ENCODE peak calls at places on chromosomes 1 and 21, in nine cellular contexts. One of them, this sample, is unnamed.

GRCh38 chr1:145906954-145907755 is 2.7 kb downstream of the ITGA10 start:
- DNase-seq in fibroblast of lung: no peak
- DNase-seq in brain microvascular endothelial cell: no peak
- DNase-seq in IMR-90: peak; percentile 30
- DNase-seq in right lobe of liver: no peak
- DNase-seq in right atrium auricular region: no peak
- DNase-seq in mesendoderm: no peak
- DNase-seq in adrenal gland: peak; percentile 38
- DNase-seq in epithelial cell of esophagus: no peak
- DNase-seq in this sample: peak; percentile 52

GRCh38 chr1:90786709-90787108 is 69.6 kb upstream of the BARHL2 start:
- DNase-seq in right lobe of liver: no peak
- DNase-seq in brain microvascular endothelial cell: no peak
- DNase-seq in epithelial cell of esophagus: no peak
- DNase-seq in IMR-90: no peak
- DNase-seq in fibroblast of lung: no peak
- DNase-seq in adrenal gland: no peak
- DNase-seq in right atrium auricular region: no peak
- DNase-seq in mesendoderm: no peak
- DNase-seq in this sample: no peak

GRCh38 chr21:23401278-23401677 is 2206.0 kb downstream of the MRPL39 start:
- DNase-seq in right lobe of liver: no peak
- DNase-seq in brain microvascular endothelial cell: no peak
- DNase-seq in fibroblast of lung: no peak
- DNase-seq in epithelial cell of esophagus: no peak
- DNase-seq in right atrium auricular region: no peak
- DNase-seq in mesendoderm: peak; percentile 52
- DNase-seq in IMR-90: no peak
- DNase-seq in adrenal gland: no peak
- DNase-seq in this sample: peak; percentile 1

GRCh38 chr1:203464743-203465142 is 10.9 kb upstream of the PRELP start:
- DNase-seq in right atrium auricular region: no peak
- DNase-seq in brain microvascular endothelial cell: no peak
- DNase-seq in adrenal gland: no peak
- DNase-seq in mesendoderm: no peak
- DNase-seq in right lobe of liver: no peak
- DNase-seq in fibroblast of lung: no peak
- DNase-seq in epithelial cell of esophagus: no peak
- DNase-seq in IMR-90: no peak
- DNase-seq in this sample: no peak

GRCh38 chr21:46001821-46002681 is 20.5 kb downstream of the COL6A1 start:
- DNase-seq in right lobe of liver: peak; percentile 42
- DNase-seq in brain microvascular endothelial cell: no peak
- DNase-seq in adrenal gland: peak; percentile 50
- DNase-seq in mesendoderm: no peak
- DNase-seq in IMR-90: no peak
- DNase-seq in fibroblast of lung: no peak
- DNase-seq in epithelial cell of esophagus: no peak
- DNase-seq in right atrium auricular region: peak; percentile 57
- DNase-seq in this sample: no peak

GRCh38 chr1:198492872-198493271 is 47.6 kb downstream of the ATP6V1G3 start:
- DNase-seq in brain microvascular endothelial cell: peak; percentile 53
- DNase-seq in fibroblast of lung: peak; percentile 68
- DNase-seq in right lobe of liver: no peak
- DNase-seq in IMR-90: peak; percentile 91
- DNase-seq in epithelial cell of esophagus: peak; percentile 54
- DNase-seq in right atrium auricular region: no peak
- DNase-seq in adrenal gland: no peak
- DNase-seq in mesendoderm: no peak
- DNase-seq in this sample: peak; percentile 69

GRCh38 chr1:229092377-229093257 is 178.3 kb upstream of the RAB4A start:
- DNase-seq in brain microvascular endothelial cell: no peak
- DNase-seq in IMR-90: no peak
- DNase-seq in fibroblast of lung: no peak
- DNase-seq in adrenal gland: no peak
- DNase-seq in right atrium auricular region: peak; percentile 36
- DNase-seq in mesendoderm: peak; percentile 52
- DNase-seq in right lobe of liver: peak; percentile 28
- DNase-seq in epithelial cell of esophagus: no peak
- DNase-seq in this sample: no peak

GRCh38 chr1:246795906-246796694 is 71.9 kb downstream of the SCCPDH start:
- DNase-seq in mesendoderm: no peak
- DNase-seq in IMR-90: no peak
- DNase-seq in epithelial cell of esophagus: no peak
- DNase-seq in fibroblast of lung: no peak
- DNase-seq in right lobe of liver: no peak
- DNase-seq in right atrium auricular region: no peak
- DNase-seq in adrenal gland: no peak
- DNase-seq in brain microvascular endothelial cell: no peak
- DNase-seq in this sample: no peak

GRCh38 chr1:53504901-53505300 is 45.7 kb downstream of the DMRTB1 start:
- DNase-seq in brain microvascular endothelial cell: no peak
- DNase-seq in adrenal gland: no peak
- DNase-seq in mesendoderm: no peak
- DNase-seq in fibroblast of lung: no peak
- DNase-seq in epithelial cell of esophagus: no peak
- DNase-seq in right atrium auricular region: no peak
- DNase-seq in IMR-90: no peak
- DNase-seq in right lobe of liver: no peak
- DNase-seq in this sample: no peak

GRCh38 chr1:200415693-200416593 is 6.1 kb upstream of the ZNF281 start:
- DNase-seq in right atrium auricular region: peak; percentile 72
- DNase-seq in adrenal gland: peak; percentile 94
- DNase-seq in fibroblast of lung: peak; percentile 98
- DNase-seq in right lobe of liver: peak; percentile 65
- DNase-seq in epithelial cell of esophagus: peak; percentile 97
- DNase-seq in IMR-90: peak; percentile 98
- DNase-seq in brain microvascular endothelial cell: peak; percentile 97
- DNase-seq in mesendoderm: no peak
- DNase-seq in this sample: peak; percentile 97

GRCh38 chr1:212967767-212968166 is 17.4 kb downstream of the VASH2 start:
- DNase-seq in right atrium auricular region: no peak
- DNase-seq in epithelial cell of esophagus: peak; percentile 66
- DNase-seq in right lobe of liver: peak; percentile 23
- DNase-seq in mesendoderm: peak; percentile 96
- DNase-seq in adrenal gland: no peak
- DNase-seq in brain microvascular endothelial cell: peak; percentile 42
- DNase-seq in fibroblast of lung: peak; percentile 18
- DNase-seq in IMR-90: peak; percentile 64
- DNase-seq in this sample: peak; percentile 43

GRCh38 chr1:47507921-47508894 is 70.4 kb downstream of the FOXD2 start:
- DNase-seq in brain microvascular endothelial cell: no peak
- DNase-seq in IMR-90: no peak
- DNase-seq in fibroblast of lung: no peak
- DNase-seq in adrenal gland: peak; percentile 62
- DNase-seq in mesendoderm: peak; percentile 49
- DNase-seq in epithelial cell of esophagus: no peak
- DNase-seq in right atrium auricular region: no peak
- DNase-seq in right lobe of liver: peak; percentile 81
- DNase-seq in this sample: no peak

GRCh38 chr1:30473920-30474817 is 249.2 kb downstream of the MATN1 start:
- DNase-seq in brain microvascular endothelial cell: no peak
- DNase-seq in adrenal gland: peak; percentile 23
- DNase-seq in IMR-90: no peak
- DNase-seq in right lobe of liver: peak; percentile 13
- DNase-seq in epithelial cell of esophagus: no peak
- DNase-seq in fibroblast of lung: no peak
- DNase-seq in mesendoderm: no peak
- DNase-seq in right atrium auricular region: no peak
- DNase-seq in this sample: no peak

GRCh38 chr1:62528015-62528414 is 69.3 kb upstream of the ANGPTL3 start:
- DNase-seq in adrenal gland: peak; percentile 83
- DNase-seq in mesendoderm: peak; percentile 13
- DNase-seq in brain microvascular endothelial cell: no peak
- DNase-seq in right lobe of liver: peak; percentile 73
- DNase-seq in fibroblast of lung: no peak
- DNase-seq in right atrium auricular region: no peak
- DNase-seq in epithelial cell of esophagus: no peak
- DNase-seq in IMR-90: no peak
- DNase-seq in this sample: peak; percentile 23

GRCh38 chr1:91529856-91530255 is 29.2 kb downstream of the CDC7 start:
- DNase-seq in fibroblast of lung: peak; percentile 86
- DNase-seq in adrenal gland: peak; percentile 73
- DNase-seq in right lobe of liver: no peak
- DNase-seq in brain microvascular endothelial cell: peak; percentile 35
- DNase-seq in epithelial cell of esophagus: peak; percentile 77
- DNase-seq in right atrium auricular region: no peak
- DNase-seq in IMR-90: peak; percentile 73
- DNase-seq in mesendoderm: no peak
- DNase-seq in this sample: peak; percentile 75

GRCh38 chr21:38987551-38988210 is 182.0 kb downstream of the ETS2 start:
- DNase-seq in mesendoderm: no peak
- DNase-seq in fibroblast of lung: no peak
- DNase-seq in right atrium auricular region: no peak
- DNase-seq in brain microvascular endothelial cell: no peak
- DNase-seq in epithelial cell of esophagus: no peak
- DNase-seq in adrenal gland: no peak
- DNase-seq in IMR-90: no peak
- DNase-seq in right lobe of liver: no peak
- DNase-seq in this sample: no peak

GRCh38 chr1:115465802-115466363 is 127.8 kb upstream of the NGF start:
- DNase-seq in mesendoderm: peak; percentile 30
- DNase-seq in brain microvascular endothelial cell: no peak
- DNase-seq in IMR-90: no peak
- DNase-seq in adrenal gland: no peak
- DNase-seq in epithelial cell of esophagus: no peak
- DNase-seq in fibroblast of lung: no peak
- DNase-seq in right atrium auricular region: peak; percentile 57
- DNase-seq in right lobe of liver: no peak
- DNase-seq in this sample: no peak

GRCh38 chr1:211788626-211789025 is 41.9 kb downstream of the LPGAT1 start:
- DNase-seq in fibroblast of lung: peak; percentile 47
- DNase-seq in adrenal gland: no peak
- DNase-seq in mesendoderm: no peak
- DNase-seq in brain microvascular endothelial cell: no peak
- DNase-seq in right lobe of liver: no peak
- DNase-seq in epithelial cell of esophagus: no peak
- DNase-seq in right atrium auricular region: no peak
- DNase-seq in IMR-90: peak; percentile 50
- DNase-seq in this sample: no peak

GRCh38 chr1:27099154-27099903 is 55.6 kb downstream of the SLC9A1 start:
- DNase-seq in IMR-90: peak; percentile 83
- DNase-seq in epithelial cell of esophagus: peak; percentile 66
- DNase-seq in right lobe of liver: no peak
- DNase-seq in brain microvascular endothelial cell: peak; percentile 73
- DNase-seq in right atrium auricular region: peak; percentile 85
- DNase-seq in adrenal gland: peak; percentile 84
- DNase-seq in fibroblast of lung: peak; percentile 82
- DNase-seq in mesendoderm: peak; percentile 68
- DNase-seq in this sample: peak; percentile 83

GRCh38 chr1:94539496-94539895 is 2.1 kb downstream of the F3 start:
- DNase-seq in epithelial cell of esophagus: peak; percentile 77
- DNase-seq in adrenal gland: no peak
- DNase-seq in right atrium auricular region: no peak
- DNase-seq in fibroblast of lung: no peak
- DNase-seq in brain microvascular endothelial cell: peak; percentile 24
- DNase-seq in IMR-90: peak; percentile 55
- DNase-seq in right lobe of liver: no peak
- DNase-seq in mesendoderm: no peak
- DNase-seq in this sample: no peak

GRCh38 chr1:906532-907420 is 16.9 kb upstream of the SAMD11 start:
- DNase-seq in IMR-90: peak; percentile 64
- DNase-seq in fibroblast of lung: peak; percentile 69
- DNase-seq in right lobe of liver: peak; percentile 50
- DNase-seq in epithelial cell of esophagus: peak; percentile 69
- DNase-seq in brain microvascular endothelial cell: peak; percentile 34
- DNase-seq in right atrium auricular region: peak; percentile 76
- DNase-seq in mesendoderm: no peak
- DNase-seq in adrenal gland: peak; percentile 70
- DNase-seq in this sample: no peak

GRCh38 chr1:22529901-22530621 is 33.2 kb upstream of the EPHA8 start:
- DNase-seq in right lobe of liver: no peak
- DNase-seq in adrenal gland: no peak
- DNase-seq in IMR-90: no peak
- DNase-seq in fibroblast of lung: peak; percentile 24
- DNase-seq in epithelial cell of esophagus: no peak
- DNase-seq in brain microvascular endothelial cell: no peak
- DNase-seq in mesendoderm: peak; percentile 68
- DNase-seq in right atrium auricular region: peak; percentile 69
- DNase-seq in this sample: peak; percentile 67

GRCh38 chr1:8711873-8712412 is 105.5 kb downstream of the RERE start:
- DNase-seq in brain microvascular endothelial cell: no peak
- DNase-seq in IMR-90: no peak
- DNase-seq in epithelial cell of esophagus: no peak
- DNase-seq in right lobe of liver: no peak
- DNase-seq in mesendoderm: no peak
- DNase-seq in adrenal gland: no peak
- DNase-seq in right atrium auricular region: no peak
- DNase-seq in fibroblast of lung: no peak
- DNase-seq in this sample: no peak
- H3K4me3 ChIP-seq in brain microvascular endothelial cell: no peak overlapping the region
- H3K4me3 ChIP-seq in IMR-90: no peak overlapping the region
- H3K4me3 ChIP-seq in epithelial cell of esophagus: no peak overlapping the region
- H3K4me3 ChIP-seq in right lobe of liver: no peak overlapping the region
- H3K4me3 ChIP-seq in mesendoderm: no peak overlapping the region
- H3K4me3 ChIP-seq in adrenal gland: no peak overlapping the region
- H3K4me3 ChIP-seq in right atrium auricular region: no peak overlapping the region
- H3K4me3 ChIP-seq in fibroblast of lung: no peak overlapping the region
- H3K4me3 ChIP-seq in this sample: peak overlapping the region; percentile 32

GRCh38 chr1:57157818-57158606 is 192.2 kb upstream of the C8B start:
- DNase-seq in epithelial cell of esophagus: no peak
- DNase-seq in IMR-90: no peak
- DNase-seq in right lobe of liver: no peak
- DNase-seq in brain microvascular endothelial cell: no peak
- DNase-seq in adrenal gland: no peak
- DNase-seq in right atrium auricular region: no peak
- DNase-seq in mesendoderm: peak; percentile 15
- DNase-seq in fibroblast of lung: no peak
- DNase-seq in this sample: no peak
- H3K4me3 ChIP-seq in epithelial cell of esophagus: no peak overlapping the region
- H3K4me3 ChIP-seq in IMR-90: no peak overlapping the region
- H3K4me3 ChIP-seq in right lobe of liver: no peak overlapping the region
- H3K4me3 ChIP-seq in brain microvascular endothelial cell: no peak overlapping the region
- H3K4me3 ChIP-seq in adrenal gland: no peak overlapping the region
- H3K4me3 ChIP-seq in right atrium auricular region: no peak overlapping the region
- H3K4me3 ChIP-seq in mesendoderm: no peak overlapping the region
- H3K4me3 ChIP-seq in fibroblast of lung: no peak overlapping the region
- H3K4me3 ChIP-seq in this sample: no peak overlapping the region

GRCh38 chr1:150366416-150367296 is 2.7 kb downstream of the RPRD2 start:
- DNase-seq in right atrium auricular region: no peak
- DNase-seq in mesendoderm: peak; percentile 34
- DNase-seq in brain microvascular endothelial cell: no peak
- DNase-seq in right lobe of liver: no peak
- DNase-seq in IMR-90: peak; percentile 48
- DNase-seq in epithelial cell of esophagus: peak; percentile 50
- DNase-seq in adrenal gland: no peak
- DNase-seq in fibroblast of lung: peak; percentile 10
- DNase-seq in this sample: peak; percentile 16
- H3K4me3 ChIP-seq in right atrium auricular region: peak overlapping the region; percentile 78
- H3K4me3 ChIP-seq in mesendoderm: no peak overlapping the region
- H3K4me3 ChIP-seq in brain microvascular endothelial cell: peak overlapping the region; percentile 85
- H3K4me3 ChIP-seq in right lobe of liver: peak overlapping the region; percentile 77
- H3K4me3 ChIP-seq in IMR-90: peak overlapping the region; percentile 59
- H3K4me3 ChIP-seq in epithelial cell of esophagus: peak overlapping the region; percentile 98
- H3K4me3 ChIP-seq in adrenal gland: no peak overlapping the region
- H3K4me3 ChIP-seq in fibroblast of lung: peak overlapping the region; percentile 92
- H3K4me3 ChIP-seq in this sample: peak overlapping the region; percentile 79

DNA sequence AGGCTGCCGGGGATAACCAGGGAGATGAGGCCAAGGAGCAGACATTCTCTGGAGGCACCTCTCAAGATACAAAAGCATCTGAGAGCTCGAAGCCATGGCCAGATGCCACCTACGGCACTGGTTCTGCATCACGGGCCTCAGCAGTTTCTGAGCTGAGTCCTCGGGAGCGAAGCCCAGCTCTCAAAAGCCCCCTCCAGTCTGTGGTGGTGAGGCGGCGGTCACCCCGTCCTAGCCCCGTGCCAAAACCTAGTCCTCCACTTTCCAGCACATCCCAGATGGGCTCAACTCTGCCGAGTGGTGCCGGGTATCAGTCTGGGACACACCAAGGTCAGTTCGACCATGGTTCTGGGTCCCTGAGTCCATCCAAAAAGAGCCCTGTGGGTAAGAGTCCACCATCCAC is 19.4 kb upstream of the SH3D21 start:
- DNase-seq in right atrium auricular region: no peak
- DNase-seq in epithelial cell of esophagus: no peak
- DNase-seq in adrenal gland: no peak
- DNase-seq in brain microvascular endothelial cell: no peak
- DNase-seq in IMR-90: no peak
- DNase-seq in fibroblast of lung: no peak
- DNase-seq in mesendoderm: no peak
- DNase-seq in right lobe of liver: no peak
- DNase-seq in this sample: no peak
- H3K4me3 ChIP-seq in right atrium auricular region: no peak overlapping the region
- H3K4me3 ChIP-seq in epithelial cell of esophagus: no peak overlapping the region
- H3K4me3 ChIP-seq in adrenal gland: no peak overlapping the region
- H3K4me3 ChIP-seq in brain microvascular endothelial cell: no peak overlapping the region
- H3K4me3 ChIP-seq in IMR-90: no peak overlapping the region
- H3K4me3 ChIP-seq in fibroblast of lung: no peak overlapping the region
- H3K4me3 ChIP-seq in mesendoderm: no peak overlapping the region
- H3K4me3 ChIP-seq in right lobe of liver: no peak overlapping the region
- H3K4me3 ChIP-seq in this sample: no peak overlapping the region

This sample was measured in fibroblast of pulmonary artery.